ENCODE peak calls at places on chromosomes 7 and 10, in seven cellular contexts. E is NCI-H1092; P is stimulated activated CD4-positive, alpha-beta T cell treated with anti-CD3 and anti-CD28 coated beads, Interleukin-2, amount 100 ng/mL, for 48 hours; G is Kasumi-1; A is astrocyte of the spinal cord; Q is esophagus squamous epithelium; F is thoracic aorta. X is an unnamed sample.

GRCh38 chr7:82319674-82320118 is 123.9 kb downstream of the CACNA2D1 start:
- DNase-seq in E (peak), P (no peak), G (no peak), A (peak), Q (no peak), F (peak), X (no peak)

GRCh38 chr10:27660268-27660667 is 85.4 kb downstream of the MKX start:
- DNase-seq in E (no peak), P (no peak), G (no peak), A (no peak), Q (no peak), F (no peak), X (no peak)

GRCh38 chr7:44087914-44088838 is 5.8 kb upstream of the POLM start:
- DNase-seq in E (no peak), P (no peak), G (no peak), A (peak), Q (no peak), F (peak), X (no peak)

GRCh38 chr10:26391701-26392695 is 46.1 kb upstream of the APBB1IP start:
- DNase-seq in E (no peak), P (no peak), G (peak), A (no peak), Q (no peak), F (no peak), X (no peak)

GRCh38 chr10:35607475-35608316 is 2.6 kb downstream of the GJD4 start:
- DNase-seq in E (no peak), P (no peak), G (no peak), A (peak), Q (no peak), F (no peak), X (no peak)

GRCh38 chr10:126117196-126117595 is 220.8 kb downstream of the FANK1 start:
- DNase-seq in E (no peak), P (no peak), G (no peak), A (no peak), Q (no peak), F (no peak), X (no peak)

GRCh38 chr7:93574646-93575554 is at the start of gene CALCR:
- DNase-seq in E (no peak), P (no peak), G (no peak), A (no peak), Q (no peak), F (no peak), X (no peak)

GRCh38 chr10:99325261-99325660 is 3.9 kb upstream of the CNNM1 start:
- DNase-seq in E (no peak), P (no peak), G (no peak), A (no peak), Q (no peak), F (no peak), X (no peak)

GRCh38 chr7:1233328-1234048 is 816 bp downstream of the UNCX start:
- DNase-seq in E (no peak), P (no peak), G (no peak), A (no peak), Q (no peak), F (no peak), X (no peak)

GRCh38 chr10:79444243-79445119 is 943 bp downstream of the ZCCHC24 start:
- DNase-seq in E (no peak), P (peak), G (peak), A (peak), Q (no peak), F (no peak), X (no peak)

GRCh38 chr7:5699951-5700384 is 81.5 kb downstream of the RNF216 start:
- DNase-seq in E (no peak), P (peak), G (no peak), A (peak), Q (no peak), F (no peak), X (no peak)

GRCh38 chr7:122902751-122903495 is 16.7 kb upstream of the CADPS2 start:
- DNase-seq in E (no peak), P (no peak), G (peak), A (no peak), Q (no peak), F (no peak), X (peak)

GRCh38 chr7:117085769-117086463 is 132.6 kb downstream of the ST7 start:
- DNase-seq in E (no peak), P (no peak), G (no peak), A (peak), Q (no peak), F (no peak), X (no peak)

GRCh38 chr7:101792051-101792651 is 25.3 kb upstream of the CUX1 start:
- DNase-seq in E (no peak), P (no peak), G (no peak), A (no peak), Q (no peak), F (no peak), X (peak)

GRCh38 chr7:133320887-133321286 is 68.0 kb downstream of the EXOC4 start:
- DNase-seq in E (no peak), P (no peak), G (no peak), A (no peak), Q (no peak), F (no peak), X (no peak)

GRCh38 chr10:32237644-32238345 is 109.2 kb downstream of the EPC1 start:
- DNase-seq in E (no peak), P (no peak), G (no peak), A (peak), Q (no peak), F (no peak), X (no peak)

GRCh38 chr10:116286801-116287200 is 13.8 kb upstream of the GFRA1 start:
- DNase-seq in E (no peak), P (no peak), G (no peak), A (no peak), Q (no peak), F (no peak), X (no peak)